ENCODE peak calls at places on chromosomes 6 and 20, in eight cellular contexts. J is HepG2, M is fibroblast of the aortic adventitia, V is endothelial cell, N is tibial nerve, H is Peyer's patch, F is fibroblast of mammary gland, E is H1. U is an unnamed sample.

GRCh38 chr20:52494244-52494643 is 302.7 kb upstream of the ZFP64 start:
- DNase-seq in J (no peak), M (peak), V (no peak), N (no peak), H (no peak), F (peak), E (no peak), U (peak)

GRCh38 chr6:46016063-46016608 is 476 bp upstream of the CLIC5 start:
- DNase-seq in J (no peak), M (no peak), V (no peak), N (no peak), H (no peak), F (no peak), E (no peak), U (no peak)

GRCh38 chr6:147534116-147534865 is 25.8 kb downstream of the SAMD5 start:
- DNase-seq in J (no peak), M (no peak), V (no peak), N (no peak), H (no peak), F (no peak), E (no peak), U (no peak)

GRCh38 chr6:80126657-80127350 is 20.3 kb downstream of the BCKDHB start:
- DNase-seq in J (no peak), M (no peak), V (no peak), N (no peak), H (peak), F (no peak), E (no peak), U (no peak)

GRCh38 chr6:168533428-168533827 is 92.4 kb downstream of the SMOC2 start:
- DNase-seq in J (no peak), M (peak), V (no peak), N (no peak), H (no peak), F (no peak), E (no peak), U (no peak)

GRCh38 chr6:138691595-138692057 is 81.9 kb upstream of the CCDC28A start:
- DNase-seq in J (peak), M (peak), V (no peak), N (no peak), H (no peak), F (peak), E (no peak), U (peak)

GRCh38 chr6:72894091-72894490 is 272.2 kb downstream of the KCNQ5 start:
- DNase-seq in J (no peak), M (no peak), V (no peak), N (no peak), H (no peak), F (no peak), E (no peak), U (peak)

GRCh38 chr6:34223964-34224940 is 12.4 kb upstream of the HMGA1 start:
- DNase-seq in J (peak), M (peak), V (peak), N (peak), H (peak), F (peak), E (no peak), U (peak)

GRCh38 chr6:128336436-128337095 is 183.8 kb downstream of the PTPRK start:
- DNase-seq in J (no peak), M (no peak), V (no peak), N (no peak), H (no peak), F (peak), E (no peak), U (no peak)

GRCh38 chr6:137849076-137849708 is 17.9 kb upstream of the TNFAIP3 start:
- DNase-seq in J (no peak), M (peak), V (no peak), N (no peak), H (no peak), F (no peak), E (no peak), U (peak)

GRCh38 chr6:170202416-170203135 is 88.3 kb downstream of the DLL1 start:
- DNase-seq in J (no peak), M (no peak), V (no peak), N (no peak), H (peak), F (no peak), E (no peak), U (no peak)

DNA sequence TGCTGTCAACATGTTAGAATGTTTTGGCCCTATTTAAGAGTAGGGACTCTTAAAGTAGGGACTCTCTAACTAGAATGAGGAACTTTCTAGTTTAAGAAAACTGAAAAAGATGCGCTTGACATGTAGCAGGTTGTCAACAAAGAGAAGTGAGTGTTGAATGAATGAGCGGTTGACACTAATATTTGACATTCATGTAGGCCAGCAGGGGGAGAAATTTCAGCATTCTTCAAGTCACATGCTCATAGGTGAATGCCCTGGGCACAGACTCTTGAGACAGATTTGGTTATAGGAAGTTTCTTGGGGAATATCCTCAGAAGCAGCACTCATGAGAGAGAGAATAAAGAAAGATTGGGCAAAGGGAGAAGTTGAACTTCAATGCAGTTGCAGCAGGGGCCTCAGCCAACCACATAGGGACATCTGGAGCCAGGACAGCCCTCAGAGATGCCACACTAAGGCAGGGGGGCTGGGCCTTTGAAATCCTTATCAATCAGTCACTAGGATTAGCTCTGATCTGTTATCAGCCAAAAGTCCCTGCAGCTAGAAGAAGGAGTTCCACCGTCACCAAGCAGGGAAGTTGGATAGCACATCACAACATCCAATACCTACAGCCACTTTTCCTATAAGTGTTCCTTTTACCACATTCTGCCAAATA is 145.1 kb upstream of the FKBP1C start:
- DNase-seq in J (peak), M (no peak), V (no peak), N (no peak), H (no peak), F (no peak), E (no peak), U (peak)
- TF ChIP-seq CTCF in J (peak), M (no peak), V (no peak), N (no peak), H (peak), F (no peak), E (no peak), U (peak)

DNA sequence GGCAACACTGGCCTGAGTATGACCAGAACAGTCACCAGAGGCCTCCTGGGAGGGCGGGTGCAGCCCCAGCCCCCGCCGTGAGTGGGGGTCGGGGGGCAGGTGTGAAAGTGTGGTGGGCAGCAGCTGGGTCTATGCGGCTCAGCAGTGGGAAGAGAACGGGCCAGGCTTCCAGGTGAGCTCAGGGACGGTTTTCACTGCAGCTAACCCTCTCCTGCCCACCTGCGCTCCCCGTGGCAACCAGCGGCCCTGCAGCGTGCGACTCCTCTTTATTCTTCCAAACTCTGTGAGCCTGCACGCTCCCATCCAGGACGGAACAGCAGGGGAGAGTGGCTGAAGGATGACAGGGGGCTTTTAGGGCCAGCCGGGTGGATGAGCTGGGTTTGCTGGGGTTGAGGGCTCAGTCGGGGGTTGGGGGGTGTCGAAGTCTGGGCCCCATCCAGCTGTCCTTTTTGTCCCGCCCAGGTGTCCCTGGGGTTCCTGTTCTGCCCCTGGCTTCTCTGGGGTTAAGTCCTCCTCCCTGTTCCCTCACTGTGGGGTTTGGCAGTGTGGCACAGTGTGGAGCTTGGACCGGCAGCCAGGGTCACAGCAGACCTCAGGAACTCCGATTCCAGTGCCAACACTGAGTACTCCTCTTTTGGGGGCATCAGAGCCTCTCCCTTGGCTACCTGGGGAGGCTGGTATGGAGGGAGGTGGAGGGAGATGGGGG is 859 bp upstream of the BIRC7 start:
- DNase-seq in J (peak), M (no peak), V (peak), N (no peak), H (no peak), F (no peak), E (no peak), U (peak)
- TF ChIP-seq CTCF in J (peak), M (peak), V (peak), N (peak), H (peak), F (peak), E (peak), U (peak)

GRCh38 chr6:151763303-151763702 is 44.2 kb upstream of the ESR1 start:
- DNase-seq in J (peak), M (peak), V (no peak), N (no peak), H (no peak), F (peak), E (no peak), U (peak)
- TF ChIP-seq CTCF in J (no peak), M (peak), V (peak), N (peak), H (peak), F (peak), E (no peak), U (peak)

GRCh38 chr6:373773-374724 is 17.5 kb upstream of the IRF4 start:
- DNase-seq in J (no peak), M (peak), V (no peak), N (no peak), H (no peak), F (no peak), E (no peak), U (no peak)
- TF ChIP-seq CTCF in J (peak), M (peak), V (no peak), N (no peak), H (no peak), F (no peak), E (no peak), U (peak)

GRCh38 chr6:130148181-130148580 is 74.6 kb downstream of the SAMD3 start:
- DNase-seq in J (no peak), M (no peak), V (no peak), N (no peak), H (no peak), F (peak), E (no peak), U (no peak)
- TF ChIP-seq CTCF in J (peak), M (peak), V (peak), N (no peak), H (no peak), F (peak), E (peak), U (no peak)

U was measured in MCF 10A.